ENCODE peak calls at places on chromosomes 2 and 18, in five cellular contexts. Z is mucosa of descending colon, H is adrenal gland, R is sciatic nerve, L is activated T-cell treated with anti-CD3 and anti-CD28 coated beads for 1 hour. Q is an unnamed sample.
A peak's percentile ranks its signal among the peaks of the same experiment; 100 is the strongest.

GRCh38 chr2:7593286-7593685 is 676.1 kb downstream of the RNF144A start:
- DNase-seq in R (no peak), Z (no peak), L (no peak), H (no peak), Q (no peak)

GRCh38 chr2:109403841-109404201 is 209.9 kb downstream of the SEPTIN10 start:
- DNase-seq in H (no peak), R (no peak), L (no peak), Z (no peak), Q (peak; percentile 90)

GRCh38 chr2:233466991-233467603 is 99.5 kb downstream of the USP40 start:
- DNase-seq in L (no peak), H (no peak), R (peak; percentile 33), Z (no peak), Q (peak; percentile 50)

GRCh38 chr18:43882358-43882757 is 605.1 kb upstream of the SYT4 start:
- DNase-seq in L (no peak), R (no peak), Z (no peak), H (no peak), Q (no peak)

GRCh38 chr2:58702302-58702696 is 461.2 kb upstream of the FANCL start:
- DNase-seq in Z (no peak), L (no peak), H (no peak), R (no peak), Q (no peak)

GRCh38 chr2:240983361-240983995 is 14.9 kb upstream of the SNED1 start:
- DNase-seq in H (no peak), Z (peak; percentile 69), R (peak; percentile 61), L (peak; percentile 25), Q (no peak)

GRCh38 chr2:219122197-219122965 is 38.2 kb downstream of the NHEJ1 start:
- DNase-seq in Z (no peak), H (no peak), L (no peak), R (no peak), Q (peak; percentile 5)

GRCh38 chr2:238700506-238701050 is 147.3 kb upstream of the TWIST2 start:
- DNase-seq in Z (no peak), R (no peak), H (no peak), L (no peak), Q (no peak)

GRCh38 chr2:176099159-176099736 is 347 bp upstream of the HOXD12 start:
- DNase-seq in H (no peak), L (no peak), R (no peak), Z (no peak), Q (no peak)

GRCh38 chr2:121746071-121746578 is 9.3 kb upstream of the TSN start:
- DNase-seq in Z (no peak), R (no peak), L (no peak), H (no peak), Q (no peak)

GRCh38 chr2:239894276-239894675 is 130.9 kb downstream of the NDUFA10 start:
- DNase-seq in L (no peak), H (no peak), Z (no peak), R (no peak), Q (no peak)